ENCODE peak calls at places on chromosomes 13 and 19, in four cellular contexts. J is SK-N-SH, L is K562, H is H1. G is an unnamed sample. For H3K27me3, the result is how much of the 10 kb centered on the place peaks cover.

GRCh38 chr13:33233547-33233946 is 52.0 kb downstream of the STARD13 start:
- DNase-seq in J (no peak), L (no peak), H (no peak), G (no peak)

GRCh38 chr19:892243-892996 is 567 bp downstream of the MED16 start:
- DNase-seq in J (peak), L (no peak), H (no peak), G (no peak)

GRCh38 chr19:6056801-6057650 is 53.3 kb downstream of the RFX2 start:
- DNase-seq in J (no peak), L (peak), H (no peak), G (peak)

GRCh38 chr19:743168-743687 is 7.7 kb upstream of the MISP start:
- DNase-seq in J (no peak), L (no peak), H (no peak), G (no peak)

GRCh38 chr19:1166872-1167573 is 7.0 kb downstream of the SBNO2 start:
- DNase-seq in J (no peak), L (no peak), H (no peak), G (no peak)

GRCh38 chr13:93875527-93875926 is 604.0 kb downstream of the DCT start:
- DNase-seq in J (no peak), L (no peak), H (no peak), G (no peak)

GRCh38 chr19:39679791-39680168 is 24.1 kb downstream of the LGALS16 start:
- DNase-seq in J (no peak), L (no peak), H (no peak), G (no peak)

GRCh38 chr19:15253513-15253912 is 21.3 kb upstream of the EPHX3 start:
- DNase-seq in J (no peak), L (no peak), H (no peak), G (no peak)

GRCh38 chr19:40247178-40247577 is 20.7 kb upstream of the CCNP start:
- DNase-seq in J (no peak), L (no peak), H (no peak), G (no peak)

GRCh38 chr19:42052241-42052863 is 17.7 kb downstream of the GRIK5 start:
- DNase-seq in J (peak), L (no peak), H (no peak), G (no peak)

GRCh38 chr13:98254541-98254940 is 77.5 kb upstream of the RNF113B start:
- DNase-seq in J (peak), L (no peak), H (no peak), G (no peak)

GRCh38 chr19:31160346-31160926 is 188.8 kb downstream of the TSHZ3 start:
- DNase-seq in J (no peak), L (no peak), H (no peak), G (no peak)

GRCh38 chr19:47467914-47468313 is 3.8 kb downstream of the SLC8A2 start:
- DNase-seq in J (no peak), L (no peak), H (no peak), G (no peak)

GRCh38 chr13:25869941-25870340 is 181.9 kb downstream of the SHISA2 start:
- DNase-seq in J (no peak), L (no peak), H (no peak), G (no peak)

GRCh38 chr19:48826606-48827020 is 9.7 kb downstream of the HSD17B14 start:
- DNase-seq in J (no peak), L (no peak), H (peak), G (no peak)

GRCh38 chr13:41614671-41615519 is 157.5 kb downstream of the RGCC start:
- DNase-seq in J (no peak), L (no peak), H (no peak), G (no peak)

GRCh38 chr19:13995878-13996765 is 10.0 kb downstream of the RFX1 start:
- DNase-seq in J (no peak), L (no peak), H (no peak), G (no peak)

GRCh38 chr13:72820156-72820897 is 38.4 kb downstream of the PIBF1 start:
- DNase-seq in J (no peak), L (no peak), H (no peak), G (no peak)

GRCh38 chr19:31528261-31528660 is 179.0 kb upstream of the TSHZ3 start:
- DNase-seq in J (no peak), L (no peak), H (no peak), G (no peak)

GRCh38 chr19:41927810-41928192 is 448 bp downstream of the ERFL start:
- DNase-seq in J (peak), L (peak), H (no peak), G (no peak)

GRCh38 chr13:84399320-84400085 is 517.2 kb upstream of the SLITRK1 start:
- DNase-seq in J (no peak), L (no peak), H (no peak), G (no peak)

GRCh38 chr19:2255112-2255845 is 938 bp downstream of the JSRP1 start:
- DNase-seq in J (peak), L (no peak), H (no peak), G (no peak)

GRCh38 chr13:76621726-76622125 is 264.5 kb downstream of the KCTD12 start:
- DNase-seq in J (no peak), L (no peak), H (no peak), G (no peak)

GRCh38 chr19:44757735-44758505 is 9.4 kb downstream of the BCL3 start:
- DNase-seq in J (peak), L (no peak), H (peak), G (no peak)

GRCh38 chr19:40623403-40624239 is 22.5 kb downstream of the LTBP4 start:
- DNase-seq in J (peak), L (peak), H (peak), G (peak)

GRCh38 chr19:805161-805561 is 7.9 kb downstream of the PTBP1 start:
- DNase-seq in J (peak), L (no peak), H (no peak), G (no peak)

GRCh38 chr13:26095338-26095737 is 43.5 kb upstream of the SHISA2 start:
- DNase-seq in J (no peak), L (no peak), H (no peak), G (no peak)

GRCh38 chr19:45464861-45465427 is 2.9 kb upstream of the FOSB start:
- DNase-seq in J (no peak), L (peak), H (no peak), G (no peak)

GRCh38 chr19:56140583-56141415 is at the start of gene ZNF444:
- DNase-seq in J (peak), L (peak), H (peak), G (peak)

GRCh38 chr13:46303743-46304385 is 83.2 kb downstream of the RUBCNL start:
- DNase-seq in J (no peak), L (no peak), H (no peak), G (no peak)

GRCh38 chr19:4196587-4197148 is 14.2 kb downstream of the ANKRD24 start:
- DNase-seq in J (no peak), L (no peak), H (no peak), G (no peak)

GRCh38 chr19:4191044-4191443 is 8.6 kb downstream of the ANKRD24 start:
- DNase-seq in J (no peak), L (no peak), H (no peak), G (no peak)

GRCh38 chr19:4197228-4197624 is 14.7 kb downstream of the ANKRD24 start:
- DNase-seq in J (no peak), L (no peak), H (no peak), G (no peak)

GRCh38 chr19:4196009-4196408 is 13.5 kb downstream of the ANKRD24 start:
- DNase-seq in J (no peak), L (no peak), H (no peak), G (no peak)

GRCh38 chr19:4194353-4194752 is 11.9 kb downstream of the ANKRD24 start:
- DNase-seq in J (no peak), L (no peak), H (no peak), G (no peak)
- H3K27me3 ChIP-seq in J (under half), L (under half), H (under half), G (under half)

DNA sequence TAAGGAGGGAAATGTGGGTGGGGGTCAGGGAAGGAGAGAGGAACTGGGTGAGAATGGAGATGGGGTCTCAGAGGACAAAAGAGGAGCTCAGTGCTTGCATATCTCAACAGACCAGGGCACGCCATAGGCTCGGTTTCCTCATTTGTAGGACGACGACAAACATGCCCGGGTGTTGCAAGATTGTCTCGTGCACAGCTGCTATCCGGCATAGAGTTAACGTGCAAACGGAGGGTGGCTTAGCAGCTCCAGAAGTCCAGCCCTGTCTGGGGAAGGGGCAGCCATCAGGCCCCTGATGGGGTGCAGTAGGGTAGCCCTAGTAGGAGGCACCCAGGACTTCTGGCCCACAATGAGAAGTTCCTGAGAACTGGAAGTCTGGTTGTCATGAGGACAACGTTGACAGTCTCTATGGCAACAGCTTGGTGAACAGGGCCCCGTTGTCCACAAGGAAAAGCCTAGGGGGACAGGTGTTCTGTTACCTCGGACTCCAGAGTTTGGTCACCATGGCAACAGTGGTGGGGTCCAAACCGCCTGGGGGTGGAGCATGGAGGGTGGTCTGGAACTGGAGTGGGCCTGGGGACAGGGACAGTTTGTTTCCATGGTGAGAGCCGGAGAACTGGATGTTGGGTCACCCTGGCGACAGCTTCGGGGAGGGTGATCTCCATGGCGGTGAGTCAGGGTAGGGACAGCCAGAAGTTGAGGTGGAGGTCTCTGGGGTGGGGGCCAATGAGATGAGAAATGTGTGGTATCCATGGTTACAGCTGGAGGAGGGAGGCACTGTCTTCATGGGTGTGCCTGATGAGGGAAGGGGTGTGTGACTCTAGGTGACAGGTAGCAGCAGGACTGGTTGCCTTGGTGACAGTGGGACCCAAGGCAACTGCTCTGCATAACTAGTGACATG is 16.8 kb downstream of the TM6SF2 start:
- DNase-seq in J (peak), L (no peak), H (no peak), G (no peak)
- TF ChIP-seq YY1 in J (no peak), L (no peak), H (no peak), G (no peak)

GRCh38 chr19:18790566-18791314 is at the start of gene COMP:
- DNase-seq in J (no peak), L (no peak), H (peak), G (no peak)
- H3K27me3 ChIP-seq in J (half or more), L (under half), H (half or more), G (half or more)

DNA sequence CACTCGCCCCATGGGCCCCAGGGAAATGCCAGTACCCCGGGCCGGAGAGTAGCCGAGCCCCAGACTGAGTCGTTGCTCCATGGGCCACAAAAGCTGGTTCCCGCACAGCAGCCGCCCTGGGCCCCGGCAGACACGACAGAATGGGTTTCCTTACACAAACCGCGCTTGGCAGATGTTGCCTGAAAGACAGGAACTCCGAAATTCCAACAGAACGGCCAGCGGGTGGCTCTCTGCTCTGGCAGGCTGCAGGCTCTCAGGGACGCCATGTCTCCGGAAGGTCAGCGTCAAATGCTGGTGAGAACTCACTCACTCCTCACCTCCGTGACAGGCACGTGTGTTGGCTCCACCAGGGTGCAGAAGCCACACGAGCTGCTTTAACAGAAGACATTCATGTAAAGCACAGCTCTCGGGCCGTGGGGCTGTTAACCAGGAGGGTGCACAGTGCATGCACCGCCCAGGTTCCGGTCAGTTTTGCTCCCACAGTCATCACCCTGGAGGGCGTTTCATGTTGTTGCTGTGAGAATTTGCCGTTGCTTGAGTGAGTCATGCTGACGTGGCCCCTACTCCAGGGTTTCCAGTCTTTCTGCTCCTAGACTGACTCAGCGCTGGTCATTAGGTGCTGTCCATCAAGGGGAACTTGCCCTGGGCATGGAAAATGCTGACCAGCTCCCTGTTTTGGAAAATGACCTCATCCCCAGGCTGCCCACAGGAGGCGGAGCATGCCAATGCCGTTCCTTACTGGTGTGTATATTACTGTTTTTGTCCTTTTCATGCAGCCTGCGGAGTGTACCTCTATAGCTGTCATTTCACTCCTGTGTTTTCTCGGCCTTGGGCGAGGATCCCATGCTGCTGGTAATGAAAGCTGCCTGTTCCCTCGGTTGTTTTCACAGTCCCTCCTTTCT is 44.8 kb downstream of the ANKRD10 start:
- DNase-seq in J (peak), L (peak), H (peak), G (no peak)
- TF ChIP-seq YY1 in J (no peak), L (no peak), H (peak), G (no peak)

G was measured in NT2/D1.